ENCODE peak calls at places on chromosomes 13 and 19, in five cellular contexts. One of them, this sample, is unnamed.

GRCh38 chr19:31014668-31015067 is 334.6 kb downstream of the TSHZ3 start:
- DNase-seq in skeletal muscle cell: no peak
- DNase-seq in stimulated activated CD8-positive, alpha-beta memory T cell treated with anti-CD3 and anti-CD28 coated beads, Interleukin-2, amount 100 ng/mL, for 48 hours: no peak
- DNase-seq in effector CD4-positive, alpha-beta T cell: no peak
- DNase-seq in cardiac fibroblast: no peak
- DNase-seq in this sample: no peak

GRCh38 chr13:64371045-64371444 is 2859.1 kb downstream of the PCDH9 start:
- DNase-seq in skeletal muscle cell: no peak
- DNase-seq in stimulated activated CD8-positive, alpha-beta memory T cell treated with anti-CD3 and anti-CD28 coated beads, Interleukin-2, amount 100 ng/mL, for 48 hours: no peak
- DNase-seq in effector CD4-positive, alpha-beta T cell: no peak
- DNase-seq in cardiac fibroblast: peak; percentile 43
- DNase-seq in this sample: no peak

GRCh38 chr13:83798731-83799130 is 83.5 kb downstream of the SLITRK1 start:
- DNase-seq in skeletal muscle cell: no peak
- DNase-seq in stimulated activated CD8-positive, alpha-beta memory T cell treated with anti-CD3 and anti-CD28 coated beads, Interleukin-2, amount 100 ng/mL, for 48 hours: no peak
- DNase-seq in effector CD4-positive, alpha-beta T cell: no peak
- DNase-seq in cardiac fibroblast: no peak
- DNase-seq in this sample: no peak

GRCh38 chr13:51006067-51006800 is 96.6 kb downstream of the RNASEH2B start:
- DNase-seq in skeletal muscle cell: no peak
- DNase-seq in stimulated activated CD8-positive, alpha-beta memory T cell treated with anti-CD3 and anti-CD28 coated beads, Interleukin-2, amount 100 ng/mL, for 48 hours: no peak
- DNase-seq in effector CD4-positive, alpha-beta T cell: no peak
- DNase-seq in cardiac fibroblast: peak; percentile 19
- DNase-seq in this sample: no peak

GRCh38 chr13:67934615-67935330 is 704.6 kb upstream of the PCDH9 start:
- DNase-seq in skeletal muscle cell: no peak
- DNase-seq in stimulated activated CD8-positive, alpha-beta memory T cell treated with anti-CD3 and anti-CD28 coated beads, Interleukin-2, amount 100 ng/mL, for 48 hours: no peak
- DNase-seq in effector CD4-positive, alpha-beta T cell: no peak
- DNase-seq in cardiac fibroblast: no peak
- DNase-seq in this sample: no peak

GRCh38 chr13:110830331-110830730 is 84.5 kb downstream of the ANKRD10 start:
- DNase-seq in skeletal muscle cell: no peak
- DNase-seq in stimulated activated CD8-positive, alpha-beta memory T cell treated with anti-CD3 and anti-CD28 coated beads, Interleukin-2, amount 100 ng/mL, for 48 hours: no peak
- DNase-seq in effector CD4-positive, alpha-beta T cell: no peak
- DNase-seq in cardiac fibroblast: no peak
- DNase-seq in this sample: no peak

GRCh38 chr13:109297628-109298027 is 488.8 kb downstream of the IRS2 start:
- DNase-seq in skeletal muscle cell: peak; percentile 83
- DNase-seq in stimulated activated CD8-positive, alpha-beta memory T cell treated with anti-CD3 and anti-CD28 coated beads, Interleukin-2, amount 100 ng/mL, for 48 hours: no peak
- DNase-seq in effector CD4-positive, alpha-beta T cell: no peak
- DNase-seq in cardiac fibroblast: peak; percentile 92
- DNase-seq in this sample: no peak

GRCh38 chr13:36910545-36910944 is 9.5 kb downstream of the SMAD9 start:
- DNase-seq in skeletal muscle cell: no peak
- DNase-seq in stimulated activated CD8-positive, alpha-beta memory T cell treated with anti-CD3 and anti-CD28 coated beads, Interleukin-2, amount 100 ng/mL, for 48 hours: no peak
- DNase-seq in effector CD4-positive, alpha-beta T cell: no peak
- DNase-seq in cardiac fibroblast: no peak
- DNase-seq in this sample: no peak

GRCh38 chr13:99215466-99215865 is 14.8 kb downstream of the UBAC2 start:
- DNase-seq in skeletal muscle cell: no peak
- DNase-seq in stimulated activated CD8-positive, alpha-beta memory T cell treated with anti-CD3 and anti-CD28 coated beads, Interleukin-2, amount 100 ng/mL, for 48 hours: no peak
- DNase-seq in effector CD4-positive, alpha-beta T cell: peak; percentile 64
- DNase-seq in cardiac fibroblast: no peak
- DNase-seq in this sample: no peak

GRCh38 chr19:30857388-30857787 is 485.2 kb downstream of the ZNF536 start:
- DNase-seq in skeletal muscle cell: no peak
- DNase-seq in stimulated activated CD8-positive, alpha-beta memory T cell treated with anti-CD3 and anti-CD28 coated beads, Interleukin-2, amount 100 ng/mL, for 48 hours: no peak
- DNase-seq in effector CD4-positive, alpha-beta T cell: no peak
- DNase-seq in cardiac fibroblast: no peak
- DNase-seq in this sample: peak; percentile 53

GRCh38 chr19:28465317-28466086 is 747.4 kb downstream of the UQCRFS1 start:
- DNase-seq in skeletal muscle cell: no peak
- DNase-seq in stimulated activated CD8-positive, alpha-beta memory T cell treated with anti-CD3 and anti-CD28 coated beads, Interleukin-2, amount 100 ng/mL, for 48 hours: no peak
- DNase-seq in effector CD4-positive, alpha-beta T cell: no peak
- DNase-seq in cardiac fibroblast: peak; percentile 72
- DNase-seq in this sample: peak; percentile 22

GRCh38 chr19:41626877-41627276 is at the start of gene CEACAM4:
- DNase-seq in skeletal muscle cell: no peak
- DNase-seq in stimulated activated CD8-positive, alpha-beta memory T cell treated with anti-CD3 and anti-CD28 coated beads, Interleukin-2, amount 100 ng/mL, for 48 hours: no peak
- DNase-seq in effector CD4-positive, alpha-beta T cell: no peak
- DNase-seq in cardiac fibroblast: no peak
- DNase-seq in this sample: peak; percentile 88

GRCh38 chr19:576768-577438 is 4.5 kb downstream of the BSG start:
- DNase-seq in skeletal muscle cell: no peak
- DNase-seq in stimulated activated CD8-positive, alpha-beta memory T cell treated with anti-CD3 and anti-CD28 coated beads, Interleukin-2, amount 100 ng/mL, for 48 hours: no peak
- DNase-seq in effector CD4-positive, alpha-beta T cell: no peak
- DNase-seq in cardiac fibroblast: no peak
- DNase-seq in this sample: peak; percentile 44

GRCh38 chr13:46119883-46120614 is 15.2 kb upstream of the CPB2 start:
- DNase-seq in skeletal muscle cell: peak; percentile 64
- DNase-seq in stimulated activated CD8-positive, alpha-beta memory T cell treated with anti-CD3 and anti-CD28 coated beads, Interleukin-2, amount 100 ng/mL, for 48 hours: no peak
- DNase-seq in effector CD4-positive, alpha-beta T cell: no peak
- DNase-seq in cardiac fibroblast: peak; percentile 58
- DNase-seq in this sample: no peak

GRCh38 chr13:107960301-107960700 is 255.0 kb downstream of the LIG4 start:
- DNase-seq in skeletal muscle cell: no peak
- DNase-seq in stimulated activated CD8-positive, alpha-beta memory T cell treated with anti-CD3 and anti-CD28 coated beads, Interleukin-2, amount 100 ng/mL, for 48 hours: no peak
- DNase-seq in effector CD4-positive, alpha-beta T cell: no peak
- DNase-seq in cardiac fibroblast: no peak
- DNase-seq in this sample: no peak

GRCh38 chr13:72163671-72164070 is 296.7 kb upstream of the DACH1 start:
- DNase-seq in skeletal muscle cell: no peak
- DNase-seq in stimulated activated CD8-positive, alpha-beta memory T cell treated with anti-CD3 and anti-CD28 coated beads, Interleukin-2, amount 100 ng/mL, for 48 hours: no peak
- DNase-seq in effector CD4-positive, alpha-beta T cell: no peak
- DNase-seq in cardiac fibroblast: no peak
- DNase-seq in this sample: no peak

GRCh38 chr13:30679483-30680330 is 55.6 kb upstream of the ALOX5AP start:
- DNase-seq in skeletal muscle cell: no peak
- DNase-seq in stimulated activated CD8-positive, alpha-beta memory T cell treated with anti-CD3 and anti-CD28 coated beads, Interleukin-2, amount 100 ng/mL, for 48 hours: no peak
- DNase-seq in effector CD4-positive, alpha-beta T cell: no peak
- DNase-seq in cardiac fibroblast: peak; percentile 60
- DNase-seq in this sample: peak; percentile 19

GRCh38 chr13:48038763-48039162 is 1.2 kb downstream of the NUDT15 start:
- DNase-seq in skeletal muscle cell: no peak
- DNase-seq in stimulated activated CD8-positive, alpha-beta memory T cell treated with anti-CD3 and anti-CD28 coated beads, Interleukin-2, amount 100 ng/mL, for 48 hours: no peak
- DNase-seq in effector CD4-positive, alpha-beta T cell: no peak
- DNase-seq in cardiac fibroblast: no peak
- DNase-seq in this sample: peak; percentile 31

GRCh38 chr13:95100525-95101121 is 200.6 kb downstream of the ABCC4 start:
- DNase-seq in skeletal muscle cell: peak; percentile 77
- DNase-seq in stimulated activated CD8-positive, alpha-beta memory T cell treated with anti-CD3 and anti-CD28 coated beads, Interleukin-2, amount 100 ng/mL, for 48 hours: no peak
- DNase-seq in effector CD4-positive, alpha-beta T cell: no peak
- DNase-seq in cardiac fibroblast: peak; percentile 91
- DNase-seq in this sample: no peak

GRCh38 chr13:27117947-27118346 is 53.7 kb downstream of the USP12 start:
- DNase-seq in skeletal muscle cell: no peak
- DNase-seq in stimulated activated CD8-positive, alpha-beta memory T cell treated with anti-CD3 and anti-CD28 coated beads, Interleukin-2, amount 100 ng/mL, for 48 hours: no peak
- DNase-seq in effector CD4-positive, alpha-beta T cell: no peak
- DNase-seq in cardiac fibroblast: no peak
- DNase-seq in this sample: no peak

This sample was measured in MV-4-11.